ENCODE peak calls at places on chromosomes 7 and 10, in four cellular contexts. F is activated CD8-positive, alpha-beta memory T cell treated with anti-CD3 and anti-CD28 coated beads for 1 hour; S is activated T-cell treated with anti-CD3 and anti-CD28 coated beads for 1 hour; P is ELR. A is an unnamed sample.
A peak's percentile ranks its signal among the peaks of the same experiment; 100 is the strongest.

GRCh38 chr10:44517635-44518034 is 132.7 kb upstream of the CXCL12 start:
- DNase-seq in F (no peak), S (no peak), P (peak; percentile 27), A (no peak)

GRCh38 chr10:120800528-120801323 is 50.4 kb upstream of the WDR11 start:
- DNase-seq in F (no peak), S (no peak), P (no peak), A (no peak)

GRCh38 chr10:26486985-26487850 is 49.1 kb downstream of the APBB1IP start:
- DNase-seq in F (peak; percentile 64), P (peak; percentile 99), S (peak; percentile 37), A (no peak)

GRCh38 chr10:93199221-93199681 is 125.6 kb downstream of the CYP26A1 start:
- DNase-seq in S (no peak), F (no peak), P (peak; percentile 63), A (peak; percentile 79)

GRCh38 chr7:68862736-68863135 is 735.5 kb upstream of the AUTS2 start:
- DNase-seq in S (no peak), P (no peak), F (no peak), A (no peak)

GRCh38 chr7:151886783-151887182 is 9.9 kb upstream of the PRKAG2 start:
- DNase-seq in P (no peak), F (no peak), S (no peak), A (no peak)

GRCh38 chr7:14381306-14381705 is 391.8 kb upstream of the ETV1 start:
- DNase-seq in S (no peak), F (no peak), P (peak; percentile 81), A (no peak)

GRCh38 chr10:118873080-118873737 is 118.4 kb upstream of the CACUL1 start:
- DNase-seq in P (peak; percentile 40), S (no peak), F (no peak), A (no peak)

GRCh38 chr10:129553928-129554327 is 86.9 kb downstream of the MGMT start:
- DNase-seq in P (no peak), F (no peak), S (no peak), A (no peak)

GRCh38 chr10:25294032-25294926 is 119.5 kb downstream of the GPR158 start:
- DNase-seq in S (no peak), P (peak; percentile 35), F (no peak), A (no peak)

GRCh38 chr10:102642553-102643345 is 1.5 kb upstream of the TRIM8 start:
- DNase-seq in F (no peak), S (peak; percentile 51), P (peak; percentile 67), A (peak; percentile 68)

GRCh38 chr7:1691601-1692499 is 21.8 kb downstream of the ELFN1 start:
- DNase-seq in P (no peak), S (no peak), F (no peak), A (no peak)

GRCh38 chr7:105413887-105414437 is 25.2 kb upstream of the SRPK2 start:
- DNase-seq in S (no peak), P (no peak), F (no peak), A (no peak)

GRCh38 chr7:104267701-104268368 is 60.0 kb upstream of the ORC5 start:
- DNase-seq in F (no peak), S (no peak), P (peak; percentile 45), A (no peak)

GRCh38 chr10:75616076-75616475 is 184.7 kb downstream of the LRMDA start:
- DNase-seq in S (no peak), F (no peak), P (no peak), A (no peak)

GRCh38 chr7:98211676-98212531 is 665 bp downstream of the BHLHA15 start:
- DNase-seq in P (no peak), S (no peak), F (no peak), A (no peak)

GRCh38 chr10:95789928-95790327 is 34.0 kb downstream of the ENTPD1 start:
- DNase-seq in P (no peak), F (no peak), S (no peak), A (no peak)

GRCh38 chr7:150910996-150911422 is 58.7 kb downstream of the AOC1 start:
- DNase-seq in P (no peak), F (no peak), S (no peak), A (no peak)

GRCh38 chr7:130070900-130071622 is 727 bp downstream of the KLHDC10 start:
- DNase-seq in F (no peak), S (no peak), P (peak; percentile 29), A (no peak)

GRCh38 chr10:77605466-77605865 is 32.1 kb downstream of the KCNMA1 start:
- DNase-seq in F (no peak), P (peak; percentile 54), S (no peak), A (no peak)

GRCh38 chr10:86403183-86403797 is 36.7 kb upstream of the GRID1 start:
- DNase-seq in F (no peak), P (no peak), S (no peak), A (no peak)

GRCh38 chr10:49585387-49585786 is 24.7 kb upstream of the SLC18A3 start:
- DNase-seq in F (no peak), S (no peak), P (peak; percentile 60), A (no peak)

GRCh38 chr7:73701357-73701995 is 18.0 kb downstream of the STX1A start:
- DNase-seq in F (no peak), P (peak; percentile 78), S (no peak), A (no peak)

GRCh38 chr7:13641699-13642098 is 347.8 kb downstream of the ETV1 start:
- DNase-seq in F (no peak), P (peak; percentile 38), S (no peak), A (no peak)

GRCh38 chr10:120115959-120116358 is 223.4 kb downstream of the SEC23IP start:
- DNase-seq in S (no peak), F (no peak), P (no peak), A (no peak)

GRCh38 chr10:14879055-14879800 is 562 bp downstream of the SUV39H2 start:
- DNase-seq in F (no peak), P (peak; percentile 55), S (peak; percentile 12), A (no peak)

GRCh38 chr7:127080576-127080975 is 172.2 kb downstream of the GRM8 start:
- DNase-seq in S (no peak), P (no peak), F (no peak), A (no peak)

GRCh38 chr7:6536899-6537298 is 14.4 kb downstream of the GRID2IP start:
- DNase-seq in P (peak; percentile 25), F (no peak), S (no peak), A (no peak)

GRCh38 chr10:96292971-96293909 is 11.0 kb upstream of the DNTT start:
- DNase-seq in P (peak; percentile 55), F (no peak), S (no peak), A (no peak)

GRCh38 chr7:147756290-147756689 is 834.3 kb upstream of the C7orf33 start:
- DNase-seq in F (no peak), P (no peak), S (no peak), A (no peak)

GRCh38 chr7:151851160-151851751 is 25.7 kb downstream of the PRKAG2 start:
- DNase-seq in S (no peak), P (no peak), F (no peak), A (peak; percentile 63)

GRCh38 chr7:22350466-22351328 is 6.3 kb downstream of the RAPGEF5 start:
- DNase-seq in P (peak; percentile 20), F (no peak), S (no peak), A (no peak)

GRCh38 chr7:84108119-84108518 is 86.5 kb downstream of the SEMA3A start:
- DNase-seq in P (no peak), S (no peak), F (no peak), A (no peak)

GRCh38 chr7:85659364-85659763 is 472.5 kb upstream of the SEMA3D start:
- DNase-seq in P (peak; percentile 1), S (no peak), F (no peak), A (no peak)

GRCh38 chr7:152924826-152925411 is 165.4 kb downstream of the ACTR3B start:
- DNase-seq in P (no peak), F (no peak), S (no peak), A (no peak)

GRCh38 chr7:137519964-137520363 is 176.4 kb upstream of the PTN start:
- DNase-seq in S (no peak), F (no peak), P (no peak), A (no peak)

GRCh38 chr7:106623846-106624245 is 37.1 kb downstream of the CCDC71L start:
- DNase-seq in F (no peak), S (no peak), P (peak; percentile 89), A (no peak)

GRCh38 chr7:82745820-82746219 is 302.2 kb upstream of the CACNA2D1 start:
- DNase-seq in F (no peak), S (no peak), P (no peak), A (no peak)

GRCh38 chr7:40469481-40469880 is 334.7 kb downstream of the SUGCT start:
- DNase-seq in S (no peak), P (peak; percentile 88), F (no peak), A (no peak)

GRCh38 chr7:147584771-147585193 is 1005.8 kb upstream of the C7orf33 start:
- DNase-seq in S (no peak), F (no peak), P (no peak), A (no peak)